ENCODE peak calls at places on chromosomes 2 and 18, in four cellular contexts. B is stomach; M is brain microvascular endothelial cell; E is CD8-positive, alpha-beta T cell. Q is an unnamed sample.

GRCh38 chr2:106057206-106057605 is 136.9 kb downstream of the UXS1 start:
- DNase-seq in M (no peak), E (peak), B (no peak), Q (no peak)

GRCh38 chr2:162661618-162662017 is 176.9 kb downstream of the KCNH7 start:
- DNase-seq in M (no peak), B (no peak), E (no peak), Q (no peak)

GRCh38 chr2:10035633-10036032 is 7.7 kb upstream of the KLF11 start:
- DNase-seq in B (no peak), E (no peak), M (no peak), Q (no peak)

GRCh38 chr2:2873450-2873811 is 504.2 kb downstream of the EIPR1 start:
- DNase-seq in M (no peak), E (no peak), B (no peak), Q (no peak)

GRCh38 chr18:69259282-69259681 is 141.4 kb upstream of the DOK6 start:
- DNase-seq in E (no peak), B (no peak), M (no peak), Q (no peak)

GRCh38 chr2:161136696-161137324 is 23.4 kb upstream of the TANK start:
- DNase-seq in B (no peak), E (peak), M (peak), Q (no peak)

GRCh38 chr2:85998071-85998991 is 107.4 kb downstream of the POLR1A start:
- DNase-seq in B (no peak), M (peak), E (peak), Q (peak)

GRCh38 chr18:57585421-57585820 is 1.1 kb downstream of the FECH start:
- DNase-seq in B (no peak), M (no peak), E (no peak), Q (peak)

GRCh38 chr18:9858642-9859041 is 27.1 kb upstream of the TXNDC2 start:
- DNase-seq in M (no peak), B (no peak), E (no peak), Q (no peak)

GRCh38 chr2:557635-558301 is 119.4 kb downstream of the TMEM18 start:
- DNase-seq in E (no peak), M (no peak), B (no peak), Q (no peak)

GRCh38 chr18:13313006-13313661 is 94.6 kb downstream of the LDLRAD4 start:
- DNase-seq in M (no peak), B (peak), E (peak), Q (no peak)

GRCh38 chr2:16662440-16662839 is 3.2 kb downstream of the CYRIA start:
- DNase-seq in B (no peak), E (no peak), M (peak), Q (peak)

GRCh38 chr2:7881038-7881437 is 800.8 kb upstream of the ID2 start:
- DNase-seq in E (no peak), B (no peak), M (no peak), Q (no peak)

GRCh38 chr2:188068093-188068492 is 223.6 kb upstream of the GULP1 start:
- DNase-seq in M (no peak), B (no peak), E (no peak), Q (no peak)

GRCh38 chr2:179963626-179964025 is 43.5 kb downstream of the CWC22 start:
- DNase-seq in B (no peak), M (no peak), E (no peak), Q (no peak)

GRCh38 chr2:61750624-61751023 is 103.2 kb downstream of the FAM161A start:
- DNase-seq in E (no peak), M (peak), B (no peak), Q (no peak)

GRCh38 chr2:103788875-103789715 is 1027.3 kb downstream of the TMEM182 start:
- DNase-seq in M (no peak), B (no peak), E (no peak), Q (peak)

GRCh38 chr2:112876257-112876970 is 34.6 kb upstream of the IL37 start:
- DNase-seq in M (no peak), B (no peak), E (no peak), Q (no peak)

GRCh38 chr2:220893411-220893810 is 678.7 kb downstream of the EPHA4 start:
- DNase-seq in E (no peak), M (no peak), B (no peak), Q (no peak)

GRCh38 chr2:174259981-174260380 is 11.6 kb upstream of the OLA1 start:
- DNase-seq in M (peak), B (no peak), E (no peak), Q (no peak)

GRCh38 chr18:6744816-6745455 is 15.4 kb downstream of the ARHGAP28 start:
- DNase-seq in B (no peak), E (no peak), M (no peak), Q (no peak)

GRCh38 chr18:62372156-62372555 is 47.0 kb downstream of the TNFRSF11A start:
- DNase-seq in E (no peak), B (no peak), M (no peak), Q (no peak)

GRCh38 chr2:191645807-191646611 is 31.9 kb upstream of the NABP1 start:
- DNase-seq in E (no peak), B (no peak), M (no peak), Q (no peak)

GRCh38 chr2:102107741-102108070 is 34.8 kb upstream of the IL1R1 start:
- DNase-seq in B (no peak), E (no peak), M (no peak), Q (no peak)

GRCh38 chr2:198135481-198135934 is 331.1 kb downstream of the PLCL1 start:
- DNase-seq in E (no peak), M (no peak), B (no peak), Q (no peak)

GRCh38 chr2:138207531-138207930 is 243.3 kb downstream of the HNMT start:
- DNase-seq in B (no peak), M (no peak), E (no peak), Q (no peak)

GRCh38 chr2:1995584-1995983 is 251.3 kb upstream of the PXDN start:
- DNase-seq in B (no peak), E (no peak), M (no peak), Q (no peak)

GRCh38 chr2:45930396-45930792 is 278.9 kb downstream of the PRKCE start:
- DNase-seq in E (no peak), B (no peak), M (no peak), Q (peak)

GRCh38 chr2:96175951-96176350 is 30.7 kb upstream of the DUSP2 start:
- DNase-seq in M (peak), B (no peak), E (no peak), Q (no peak)

GRCh38 chr2:176188218-176188968 is at the start of gene HOXD1:
- DNase-seq in E (no peak), M (no peak), B (no peak), Q (peak)

GRCh38 chr2:113407446-113408099 is 29.9 kb upstream of the ZNG1B start:
- DNase-seq in B (no peak), M (peak), E (no peak), Q (peak)

GRCh38 chr2:43445248-43445647 is 150.6 kb downstream of the THADA start:
- DNase-seq in M (peak), B (no peak), E (no peak), Q (no peak)

GRCh38 chr18:28792404-28793103 is 615.6 kb upstream of the CDH2 start:
- DNase-seq in B (no peak), M (no peak), E (no peak), Q (no peak)

GRCh38 chr2:211351998-211352397 is 795.6 kb downstream of the CPS1 start:
- DNase-seq in M (peak), E (no peak), B (no peak), Q (peak)

GRCh38 chr18:21456428-21457178 is 143.9 kb downstream of the ESCO1 start:
- DNase-seq in B (no peak), M (no peak), E (no peak), Q (no peak)
- H3K27ac ChIP-seq in B (no peak), M (no peak), E (no peak), Q (no peak)

DNA sequence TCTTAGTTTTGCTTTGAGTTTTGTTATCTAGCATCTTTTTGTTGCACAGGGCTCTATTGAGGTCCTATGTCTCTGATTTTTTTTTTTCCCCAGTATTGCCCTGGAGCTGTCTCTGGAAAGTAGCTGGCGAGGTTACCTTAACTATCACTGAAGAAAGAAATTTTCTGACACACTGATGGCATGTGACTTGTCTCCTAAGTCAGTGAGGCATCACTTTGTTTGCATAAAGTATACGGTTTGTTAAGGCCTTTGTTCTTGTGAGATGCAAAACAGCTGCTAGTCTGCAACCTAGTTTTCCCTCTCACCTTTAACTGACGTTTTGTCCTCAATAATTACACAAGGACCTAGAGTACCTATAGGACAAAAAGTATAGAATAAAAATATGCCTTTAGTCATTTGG is 41.8 kb downstream of the UBXN4 start:
- DNase-seq in B (no peak), M (no peak), E (no peak), Q (no peak)
- H3K27ac ChIP-seq in B (no peak), M (no peak), E (no peak), Q (no peak)

GRCh38 chr2:54570321-54570881 is 114.3 kb downstream of the SPTBN1 start:
- DNase-seq in M (no peak), E (no peak), B (no peak), Q (no peak)

GRCh38 chr2:54570925-54571694 is 115.0 kb downstream of the SPTBN1 start:
- DNase-seq in E (peak), B (peak), M (peak), Q (no peak)

GRCh38 chr2:54573532-54573915 is 117.4 kb downstream of the SPTBN1 start:
- DNase-seq in B (no peak), M (no peak), E (no peak), Q (no peak)

GRCh38 chr2:54572636-54573531 is 116.8 kb downstream of the SPTBN1 start:
- DNase-seq in M (peak), B (no peak), E (peak), Q (no peak)

DNA sequence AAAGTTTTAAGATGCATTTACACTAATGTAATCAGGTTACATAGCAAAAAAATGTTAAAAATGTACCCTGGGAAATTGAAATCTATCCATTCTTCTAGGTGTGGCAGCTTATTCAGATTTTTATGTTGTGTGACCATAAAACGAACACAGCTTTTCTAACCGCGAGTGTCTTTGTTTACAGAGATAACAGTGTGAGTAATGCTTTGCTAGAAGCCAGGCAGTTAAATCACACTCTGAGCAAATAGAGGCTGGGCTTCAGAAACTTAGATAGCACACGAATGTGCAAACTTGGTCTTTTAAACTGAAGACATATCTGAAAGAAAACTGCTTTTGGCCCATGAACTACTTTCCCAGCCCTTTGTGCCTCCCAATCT is 116.1 kb downstream of the SPTBN1 start:
- DNase-seq in B (no peak), E (no peak), M (peak), Q (no peak)
- H3K27ac ChIP-seq in B (peak), E (peak), M (peak), Q (peak)

GRCh38 chr2:239223330-239224248 is 177.2 kb downstream of the HDAC4 start:
- DNase-seq in B (peak), E (no peak), M (no peak), Q (peak)
- H3K27ac ChIP-seq in B (peak), E (no peak), M (no peak), Q (peak)

GRCh38 chr2:234211797-234212196 is 161.3 kb downstream of the SPP2 start:
- DNase-seq in B (no peak), M (peak), E (no peak), Q (peak)

GRCh38 chr2:234206738-234207137 is 156.2 kb downstream of the SPP2 start:
- DNase-seq in E (no peak), M (no peak), B (no peak), Q (no peak)

GRCh38 chr2:234218261-234219180 is 168.0 kb downstream of the SPP2 start:
- DNase-seq in E (peak), B (no peak), M (no peak), Q (no peak)

GRCh38 chr2:234212534-234212933 is 162.0 kb downstream of the SPP2 start:
- DNase-seq in M (no peak), E (no peak), B (no peak), Q (peak)
- H3K27ac ChIP-seq in M (no peak), E (no peak), B (no peak), Q (no peak)

GRCh38 chr2:165432234-165432966 is 37.1 kb upstream of the CSRNP3 start:
- DNase-seq in M (no peak), B (no peak), E (no peak), Q (no peak)
- H3K27ac ChIP-seq in M (no peak), B (no peak), E (no peak), Q (no peak)

DNA sequence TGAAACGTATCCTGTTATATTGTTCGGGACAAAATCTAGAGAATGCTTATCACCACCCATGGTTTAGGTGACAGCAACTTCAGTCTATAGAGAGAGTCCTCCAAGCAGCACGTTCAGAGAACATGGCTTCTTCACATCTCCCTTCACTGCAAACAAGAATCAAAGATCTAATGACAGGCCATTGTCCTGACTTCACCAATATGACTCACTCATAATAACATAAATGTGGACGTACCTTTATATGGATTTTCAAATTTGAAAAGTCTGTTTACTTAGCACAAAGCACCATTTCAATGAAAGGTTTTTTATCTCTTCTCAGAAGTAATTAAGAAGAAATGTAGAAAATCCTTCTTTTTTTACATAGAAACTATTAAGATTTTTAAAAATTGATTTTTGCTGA is 46.7 kb downstream of the KLF7 start:
- DNase-seq in E (no peak), B (no peak), M (no peak), Q (no peak)
- H3K27ac ChIP-seq in E (no peak), B (no peak), M (no peak), Q (no peak)

GRCh38 chr2:98085649-98086048 is 1.3 kb upstream of the VWA3B start:
- DNase-seq in E (no peak), M (no peak), B (peak), Q (no peak)

GRCh38 chr2:98086491-98087446 is at the start of gene VWA3B:
- DNase-seq in B (peak), M (peak), E (peak), Q (no peak)

GRCh38 chr2:98087447-98088065 is 589 bp downstream of the VWA3B start:
- DNase-seq in B (no peak), E (no peak), M (no peak), Q (no peak)

GRCh38 chr2:98084869-98085238 is 2.1 kb upstream of the VWA3B start:
- DNase-seq in B (peak), E (no peak), M (no peak), Q (no peak)

GRCh38 chr2:98084151-98084868 is 2.7 kb upstream of the VWA3B start:
- DNase-seq in M (no peak), B (no peak), E (no peak), Q (no peak)
- H3K27ac ChIP-seq in M (no peak), B (peak), E (no peak), Q (no peak)

DNA sequence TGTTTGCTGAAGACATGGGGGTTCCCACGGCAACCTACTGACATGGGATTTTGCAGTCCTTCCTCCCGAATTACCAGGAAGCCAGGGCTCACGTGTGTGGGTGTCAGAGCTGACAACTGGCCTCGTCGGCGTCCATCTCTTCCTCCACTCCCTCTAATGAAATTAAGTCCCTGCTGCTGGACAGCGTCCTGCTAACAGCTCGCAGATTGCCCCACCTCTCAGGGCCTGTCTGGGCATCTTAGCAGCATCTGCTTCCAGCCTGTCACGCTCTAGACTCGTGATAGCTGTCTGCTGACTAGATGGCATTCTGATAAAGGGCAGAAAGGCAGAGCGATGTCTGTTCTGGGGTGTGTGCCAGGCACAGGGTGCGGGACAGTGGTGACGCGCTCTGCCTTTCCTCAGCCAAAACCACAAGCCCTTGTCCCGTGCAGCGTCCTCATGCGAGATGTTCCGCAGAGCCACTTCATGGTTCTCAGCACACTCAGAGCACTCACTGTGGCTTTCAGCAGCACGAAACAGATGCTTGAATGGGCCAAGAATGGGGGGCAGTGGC is 161.1 kb downstream of the ARL4C start:
- DNase-seq in B (peak), E (peak), M (peak), Q (peak)
- H3K27ac ChIP-seq in B (peak), E (no peak), M (no peak), Q (no peak)

Q was measured in SJCRH30.